ENCODE peak calls at places on chromosomes 11 and 22, in eight cellular contexts. T, Y, B, W, K, C, I and H are unnamed samples.

GRCh38 chr11:45083544-45084087 is 62.8 kb upstream of the PRDM11 start:
- DNase-seq in T (no peak), Y (no peak), B (no peak), W (peak; percentile 33), K (no peak), C (peak; percentile 57), I (no peak), H (no peak)

GRCh38 chr11:95713428-95713827 is 76.2 kb downstream of the FAM76B start:
- DNase-seq in T (no peak), Y (no peak), B (no peak), W (no peak), K (no peak), C (no peak), I (no peak), H (no peak)

GRCh38 chr11:64285885-64286800 is 495 bp downstream of the GPR137 start:
- DNase-seq in T (no peak), Y (no peak), B (no peak), W (peak; percentile 56), K (no peak), C (peak; percentile 39), I (no peak), H (no peak)

GRCh38 chr11:126334665-126335462 is 20.6 kb upstream of the ST3GAL4 start:
- DNase-seq in T (no peak), Y (peak; percentile 57), B (no peak), W (no peak), K (no peak), C (no peak), I (no peak), H (no peak)

GRCh38 chr11:90330632-90331031 is 107.8 kb upstream of the CHORDC1 start:
- DNase-seq in T (no peak), Y (no peak), B (no peak), W (no peak), K (no peak), C (no peak), I (no peak), H (no peak)

GRCh38 chr11:91755951-91756707 is 468.5 kb upstream of the FAT3 start:
- DNase-seq in T (no peak), Y (no peak), B (no peak), W (no peak), K (no peak), C (no peak), I (no peak), H (no peak)

GRCh38 chr11:59201376-59201775 is 11.4 kb downstream of the MPEG1 start:
- DNase-seq in T (no peak), Y (no peak), B (no peak), W (no peak), K (no peak), C (no peak), I (no peak), H (no peak)

GRCh38 chr11:126607374-126607773 is 251.9 kb downstream of the ST3GAL4 start:
- DNase-seq in T (peak; percentile 11), Y (peak; percentile 59), B (no peak), W (peak; percentile 44), K (peak; percentile 59), C (peak; percentile 82), I (peak; percentile 81), H (peak; percentile 41)

GRCh38 chr11:3955299-3955665 is 99.8 kb downstream of the STIM1 start:
- DNase-seq in T (no peak), Y (no peak), B (no peak), W (no peak), K (no peak), C (no peak), I (no peak), H (no peak)

GRCh38 chr11:5610446-5610845 is 14.0 kb downstream of the TRIM6 start:
- DNase-seq in T (no peak), Y (no peak), B (no peak), W (no peak), K (no peak), C (no peak), I (no peak), H (no peak)

GRCh38 chr22:20566420-20567260 is 59.2 kb downstream of the MED15 start:
- DNase-seq in T (no peak), Y (no peak), B (no peak), W (peak; percentile 41), K (no peak), C (no peak), I (peak; percentile 40), H (no peak)

GRCh38 chr11:37905707-37906417 is 1307.8 kb upstream of the RAG2 start:
- DNase-seq in T (no peak), Y (no peak), B (no peak), W (no peak), K (no peak), C (no peak), I (no peak), H (peak; percentile 74)

GRCh38 chr11:34426766-34427170 is 12.0 kb upstream of the CAT start:
- DNase-seq in T (no peak), Y (no peak), B (no peak), W (no peak), K (no peak), C (no peak), I (no peak), H (no peak)

GRCh38 chr11:117019871-117020270 is 78.4 kb downstream of the SIK3 start:
- DNase-seq in T (no peak), Y (no peak), B (no peak), W (no peak), K (no peak), C (no peak), I (no peak), H (no peak)
- H3K27ac ChIP-seq in T (no peak overlapping the region), Y (no peak overlapping the region), B (peak overlapping the region; percentile 25), W (no peak overlapping the region), K (no peak overlapping the region), C (no peak overlapping the region), I (peak overlapping the region; percentile 91), H (peak overlapping the region; percentile 34)

GRCh38 chr22:36773935-36774334 is 2.0 kb downstream of the IFT27 start:
- DNase-seq in T (no peak), Y (peak; percentile 19), B (no peak), W (peak; percentile 63), K (no peak), C (peak; percentile 37), I (no peak), H (peak; percentile 33)

GRCh38 chr22:36778020-36778419 is 2.1 kb upstream of the IFT27 start:
- DNase-seq in T (no peak), Y (no peak), B (no peak), W (no peak), K (no peak), C (no peak), I (no peak), H (no peak)

GRCh38 chr22:36775589-36775965 is 342 bp downstream of the IFT27 start:
- DNase-seq in T (peak; percentile 18), Y (no peak), B (no peak), W (no peak), K (peak; percentile 20), C (peak; percentile 69), I (peak; percentile 73), H (no peak)

GRCh38 chr22:36776722-36777121 is 803 bp upstream of the IFT27 start:
- DNase-seq in T (no peak), Y (no peak), B (no peak), W (no peak), K (no peak), C (no peak), I (no peak), H (no peak)

GRCh38 chr22:36775966-36776669 is at the start of gene IFT27:
- DNase-seq in T (peak; percentile 100), Y (peak; percentile 100), B (peak; percentile 96), W (peak; percentile 99), K (peak; percentile 100), C (peak; percentile 100), I (peak; percentile 100), H (peak; percentile 100)
- H3K27ac ChIP-seq in T (no peak within 1 kb of the TSS), Y (peak within 1 kb of the TSS; percentile 33), B (peak within 1 kb of the TSS; percentile 92), W (peak within 1 kb of the TSS; percentile 86), K (no peak within 1 kb of the TSS), C (no peak within 1 kb of the TSS), I (peak within 1 kb of the TSS; percentile 92), H (no peak within 1 kb of the TSS)

GRCh38 chr11:61163714-61164609 is 2.7 kb upstream of the VPS37C start:
- DNase-seq in T (no peak), Y (no peak), B (no peak), W (no peak), K (no peak), C (no peak), I (peak; percentile 32), H (no peak)

GRCh38 chr11:61164610-61165424 is 3.6 kb upstream of the VPS37C start:
- DNase-seq in T (no peak), Y (no peak), B (no peak), W (no peak), K (no peak), C (no peak), I (no peak), H (no peak)

GRCh38 chr11:61160487-61161189 is 588 bp downstream of the VPS37C start:
- DNase-seq in T (no peak), Y (no peak), B (no peak), W (no peak), K (no peak), C (no peak), I (peak; percentile 30), H (no peak)

GRCh38 chr11:61161190-61162091 is at the start of gene VPS37C:
- DNase-seq in T (peak; percentile 84), Y (peak; percentile 70), B (peak; percentile 57), W (peak; percentile 89), K (peak; percentile 91), C (peak; percentile 95), I (peak; percentile 92), H (peak; percentile 78)

DNA sequence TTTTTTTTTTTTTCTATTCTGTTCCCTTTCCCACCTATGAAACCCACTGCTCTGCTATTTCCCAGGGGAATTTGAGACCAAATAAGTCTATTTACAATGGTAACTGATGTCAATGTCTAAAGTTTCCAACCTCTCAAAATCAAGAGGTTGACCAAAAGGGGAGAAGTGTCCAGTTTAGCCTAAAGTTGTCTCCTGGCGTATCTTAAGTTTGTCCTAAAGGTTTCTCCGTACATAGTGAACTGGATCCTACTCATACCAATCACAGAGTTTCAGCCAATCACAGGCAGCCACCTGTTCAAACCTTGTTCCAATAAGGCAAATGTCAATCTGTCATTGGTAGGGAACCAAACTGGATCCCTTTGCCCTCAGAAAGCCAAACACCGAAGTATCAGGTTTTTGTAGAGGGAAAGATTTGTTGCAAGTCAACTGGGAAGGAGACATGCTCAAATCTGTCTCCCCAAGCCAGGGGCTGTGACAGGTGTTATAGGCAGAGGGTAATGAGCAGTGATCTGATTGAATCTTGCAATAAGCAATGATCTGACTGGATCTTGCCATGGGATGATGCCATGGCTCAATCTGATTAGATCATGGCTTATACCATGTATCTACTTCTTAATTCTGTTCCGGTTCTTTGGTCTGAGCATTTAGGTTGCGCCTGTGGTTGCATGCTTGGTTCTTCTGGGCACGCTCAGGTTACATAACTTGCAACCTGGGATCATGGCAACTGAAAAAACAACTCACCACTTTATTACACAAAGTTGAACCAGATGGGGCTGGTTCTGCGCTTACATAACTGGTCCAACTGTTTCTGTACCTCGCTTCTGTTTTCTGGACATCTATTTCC is 1.1 kb upstream of the VPS37C start:
- DNase-seq in T (no peak), Y (peak; percentile 23), B (no peak), W (peak; percentile 62), K (no peak), C (no peak), I (peak; percentile 56), H (no peak)
- H3K27ac ChIP-seq in T (no peak overlapping the region), Y (no peak overlapping the region), B (peak overlapping the region; percentile 93), W (peak overlapping the region; percentile 93), K (peak overlapping the region; percentile 89), C (peak overlapping the region; percentile 39), I (peak overlapping the region; percentile 92), H (peak overlapping the region; percentile 78)

DNA sequence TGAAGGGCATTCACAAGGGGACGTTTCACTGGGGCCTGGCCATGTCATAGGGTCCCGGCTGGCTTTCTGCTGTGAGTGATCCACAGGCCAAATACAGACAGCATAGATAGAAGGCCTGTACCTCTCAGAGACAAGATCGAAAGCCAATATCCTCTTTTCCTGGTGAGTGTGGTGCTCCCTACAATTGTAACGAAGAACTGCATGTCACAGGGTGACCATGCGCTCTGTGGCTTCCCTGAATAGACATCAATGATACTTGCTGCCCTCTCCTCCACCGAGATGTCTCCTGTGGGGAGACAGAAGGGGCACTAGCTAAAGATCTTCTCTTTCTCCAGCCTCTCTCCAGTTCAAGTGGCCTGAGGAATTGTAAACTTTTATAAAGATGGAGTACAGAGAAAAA is 226.1 kb upstream of the POU2AF2 start:
- DNase-seq in T (no peak), Y (no peak), B (no peak), W (no peak), K (no peak), C (no peak), I (no peak), H (no peak)
- H3K27ac ChIP-seq in T (no peak overlapping the region), Y (no peak overlapping the region), B (no peak overlapping the region), W (no peak overlapping the region), K (no peak overlapping the region), C (no peak overlapping the region), I (no peak overlapping the region), H (no peak overlapping the region)